ENCODE peak calls at places on chromosomes 4 and X, in four cellular contexts. R, S, A and O are unnamed samples.

GRCh38 chrX:135596495-135596894 is 76.0 kb downstream of the INTS6L start:
- DNase-seq in R (peak), S (peak), A (peak), O (peak)

GRCh38 chrX:129091097-129091496 is 432.2 kb downstream of the SMARCA1 start:
- DNase-seq in R (no peak), S (no peak), A (no peak), O (peak)

GRCh38 chrX:137058339-137059127 is 24.7 kb upstream of the GPR101 start:
- DNase-seq in R (no peak), S (no peak), A (no peak), O (no peak)

GRCh38 chrX:77444075-77444474 is 3.1 kb upstream of the FGF16 start:
- DNase-seq in R (no peak), S (no peak), A (no peak), O (no peak)

GRCh38 chr4:7241587-7242125 is 49.3 kb downstream of the SORCS2 start:
- DNase-seq in R (no peak), S (no peak), A (no peak), O (no peak)

GRCh38 chrX:137313627-137314026 is 252.3 kb upstream of the ZIC3 start:
- DNase-seq in R (no peak), S (no peak), A (no peak), O (no peak)

GRCh38 chr4:106659386-106659785 is 290.8 kb upstream of the GIMD1 start:
- DNase-seq in R (peak), S (peak), A (peak), O (no peak)

GRCh38 chrX:724256-724655 is 93.7 kb downstream of the SHOX start:
- DNase-seq in R (no peak), S (no peak), A (no peak), O (no peak)

GRCh38 chr4:181008164-181008563 is 1235.0 kb upstream of the TENM3 start:
- DNase-seq in R (peak), S (peak), A (no peak), O (no peak)

GRCh38 chr4:89438102-89438831 is 130.7 kb upstream of the GPRIN3 start:
- DNase-seq in R (peak), S (peak), A (peak), O (peak)

GRCh38 chrX:88990882-88991582 is 244.0 kb downstream of the CPXCR1 start:
- DNase-seq in R (no peak), S (no peak), A (no peak), O (no peak)

GRCh38 chr4:127143460-127144190 is 489.1 kb upstream of the INTU start:
- DNase-seq in R (peak), S (no peak), A (peak), O (no peak)

GRCh38 chrX:115560978-115561604 is at the start of gene PLS3:
- DNase-seq in R (peak), S (peak), A (peak), O (peak)

GRCh38 chr4:52996261-52997131 is 134.4 kb downstream of the RASL11B start:
- DNase-seq in R (peak), S (no peak), A (peak), O (no peak)

GRCh38 chr4:138223191-138223910 is 18.8 kb downstream of the SLC7A11 start:
- DNase-seq in R (no peak), S (no peak), A (no peak), O (no peak)

GRCh38 chr4:105896461-105896939 is 1.2 kb downstream of the NPNT start:
- DNase-seq in R (no peak), S (no peak), A (no peak), O (peak)

GRCh38 chr4:109406337-109406931 is 27.2 kb upstream of the SEC24B start:
- DNase-seq in R (peak), S (peak), A (peak), O (no peak)

GRCh38 chr4:111905511-111905910 is 239.7 kb upstream of the FAM241A start:
- DNase-seq in R (no peak), S (no peak), A (no peak), O (no peak)

GRCh38 chr4:55356991-55357461 is 11.0 kb downstream of the SRD5A3 start:
- DNase-seq in R (peak), S (no peak), A (peak), O (no peak)

DNA sequence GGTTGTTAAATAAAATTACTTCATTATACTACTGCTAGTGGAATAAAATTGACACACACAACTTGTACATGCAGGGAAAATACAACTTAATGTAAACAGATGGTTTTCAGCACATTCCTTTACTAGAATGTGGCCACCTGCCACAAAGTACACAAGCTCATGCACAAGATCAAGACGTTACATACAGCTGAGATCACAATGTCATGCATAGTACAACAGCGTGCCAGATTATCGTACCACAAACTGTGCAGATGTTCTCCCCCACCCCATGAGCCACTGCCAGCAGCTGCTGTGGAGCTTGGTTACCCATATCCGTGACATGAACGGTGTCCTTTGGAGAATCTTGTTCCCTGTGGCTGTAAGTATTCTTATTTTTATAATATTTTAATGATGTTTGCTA is 27.7 kb downstream of the FBXO8 start:
- DNase-seq in R (peak), S (no peak), A (peak), O (no peak)
- H3K4me3 ChIP-seq in R (no peak), S (no peak), A (no peak), O (no peak)

GRCh38 chr4:156620786-156621185 is 350.8 kb downstream of the PDGFC start:
- DNase-seq in R (no peak), S (no peak), A (no peak), O (no peak)

GRCh38 chr4:156614536-156614935 is 357.1 kb downstream of the PDGFC start:
- DNase-seq in R (no peak), S (no peak), A (no peak), O (no peak)

GRCh38 chr4:156623376-156623775 is 348.2 kb downstream of the PDGFC start:
- DNase-seq in R (no peak), S (no peak), A (no peak), O (no peak)

GRCh38 chr4:156615066-156615514 is 356.5 kb downstream of the PDGFC start:
- DNase-seq in R (peak), S (peak), A (peak), O (no peak)

DNA sequence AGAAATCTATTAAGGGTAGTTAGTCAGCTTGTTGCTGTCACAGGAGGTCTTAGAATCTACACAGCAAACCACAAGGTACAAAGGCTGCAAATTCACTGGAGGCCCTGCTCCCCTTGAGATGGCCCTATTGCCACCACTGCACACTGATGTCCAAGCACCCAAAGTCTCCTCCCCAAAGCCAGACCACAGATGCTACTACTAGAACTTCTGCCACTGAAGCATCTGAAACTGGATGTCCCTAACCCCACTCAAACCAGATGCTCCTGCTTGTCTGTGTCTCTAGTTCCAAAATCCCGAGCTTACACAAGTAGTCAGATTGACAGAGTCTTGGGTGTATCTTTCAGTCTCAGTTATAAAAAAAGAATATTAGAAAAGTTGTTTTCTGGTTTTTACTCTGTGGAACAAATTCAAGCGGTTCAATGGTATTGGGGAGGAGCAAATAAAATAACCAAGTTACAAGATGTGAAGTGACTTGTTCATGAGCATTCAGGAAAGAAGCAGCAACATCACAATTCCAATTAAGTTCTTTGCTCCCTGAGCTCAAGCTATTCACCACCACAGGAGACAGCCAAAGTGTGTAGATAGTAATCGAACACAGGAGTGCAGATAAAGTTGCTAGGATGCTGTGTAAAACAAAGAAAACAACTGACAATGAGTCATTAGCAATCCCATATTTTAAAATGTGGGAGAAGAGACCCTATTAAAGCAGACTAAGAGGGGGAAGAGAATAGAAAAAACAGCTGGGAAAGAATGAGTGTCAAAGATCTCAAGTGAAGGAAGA is 352.3 kb downstream of the PDGFC start:
- DNase-seq in R (no peak), S (no peak), A (no peak), O (no peak)
- H3K4me3 ChIP-seq in R (no peak), S (no peak), A (no peak), O (no peak)

DNA sequence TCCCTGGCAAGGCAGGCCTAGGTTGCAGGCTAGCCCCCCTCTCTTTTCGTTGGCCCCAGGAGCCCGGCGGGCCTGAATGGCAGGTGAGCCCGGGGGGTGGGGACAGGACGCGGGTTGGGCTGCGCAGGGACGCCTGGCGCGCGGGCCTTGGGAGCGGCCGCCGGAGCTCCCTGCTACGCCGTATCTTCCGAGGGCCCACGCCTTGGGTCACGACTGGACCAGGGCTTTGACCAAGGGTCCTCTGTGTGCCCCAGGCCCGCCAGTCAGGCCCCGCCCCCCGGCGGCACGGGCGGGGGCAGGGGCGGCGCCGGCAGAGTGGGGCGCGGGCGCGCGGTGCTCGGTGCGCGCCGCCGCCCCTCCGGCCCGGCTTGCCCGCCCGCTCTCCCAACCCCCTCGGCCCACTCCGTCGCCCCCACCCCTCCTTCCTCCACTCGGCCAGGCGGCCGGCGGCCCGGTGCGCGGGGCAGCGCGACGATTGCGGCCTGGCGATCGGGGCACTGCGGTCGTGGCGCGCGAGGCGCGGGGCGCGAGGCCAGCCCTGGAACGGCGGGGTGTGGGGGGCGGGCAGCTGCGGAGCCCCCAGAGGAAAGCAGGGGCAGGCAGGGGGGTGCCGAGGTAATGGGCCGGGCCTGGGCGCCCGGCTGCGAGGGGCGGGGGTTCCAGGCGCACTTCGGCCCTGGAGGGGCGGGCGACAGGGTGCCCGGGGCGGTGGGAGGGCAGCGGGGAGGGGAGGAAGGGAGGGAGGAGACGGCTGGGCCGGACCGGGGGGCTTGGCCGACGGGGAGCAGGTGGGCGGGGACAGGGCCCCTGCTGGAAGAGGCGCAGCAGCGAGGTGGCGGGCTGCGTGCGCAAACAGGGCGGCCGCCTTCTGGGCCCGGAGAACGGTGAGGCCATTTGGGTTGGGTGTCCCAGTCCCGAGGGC is at the start of gene PRRG3:
- DNase-seq in R (no peak), S (no peak), A (no peak), O (peak)
- H3K4me3 ChIP-seq in R (no peak), S (no peak), A (no peak), O (peak)

DNA sequence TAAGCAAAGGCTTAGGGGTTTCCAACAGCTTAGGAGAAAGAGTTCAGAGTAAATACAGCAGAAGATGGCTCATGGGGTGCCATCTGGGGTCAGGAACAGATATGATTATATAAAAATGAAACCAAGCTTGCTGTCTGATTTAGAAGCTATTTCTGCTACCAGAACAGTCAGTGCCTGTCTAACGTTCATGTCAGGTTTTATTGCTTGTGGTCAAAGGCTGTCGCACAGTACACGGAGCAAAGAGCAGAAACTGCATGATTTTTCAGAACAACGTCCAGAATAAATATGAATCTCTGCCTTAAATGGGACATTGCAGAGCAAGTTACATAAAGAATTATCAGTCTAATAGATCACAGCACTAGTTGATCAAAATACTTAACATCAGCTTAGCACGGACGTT is 17.3 kb downstream of the CETN2 start:
- DNase-seq in R (no peak), S (no peak), A (no peak), O (no peak)
- H3K4me3 ChIP-seq in R (no peak), S (no peak), A (no peak), O (no peak)

GRCh38 chr4:156774422-156774821 is 197.2 kb downstream of the PDGFC start:
- DNase-seq in R (peak), S (peak), A (peak), O (no peak)
- H3K4me3 ChIP-seq in R (no peak), S (peak), A (peak), O (no peak)

GRCh38 chr4:26197018-26197779 is 123.6 kb upstream of the RBPJ start:
- DNase-seq in R (peak), S (peak), A (peak), O (no peak)

GRCh38 chr4:26194764-26195163 is 126.0 kb upstream of the RBPJ start:
- DNase-seq in R (no peak), S (no peak), A (no peak), O (no peak)

GRCh38 chr4:26191353-26191752 is 129.5 kb upstream of the RBPJ start:
- DNase-seq in R (no peak), S (no peak), A (no peak), O (no peak)

GRCh38 chr4:26196567-26196966 is 124.2 kb upstream of the RBPJ start:
- DNase-seq in R (no peak), S (no peak), A (no peak), O (no peak)

DNA sequence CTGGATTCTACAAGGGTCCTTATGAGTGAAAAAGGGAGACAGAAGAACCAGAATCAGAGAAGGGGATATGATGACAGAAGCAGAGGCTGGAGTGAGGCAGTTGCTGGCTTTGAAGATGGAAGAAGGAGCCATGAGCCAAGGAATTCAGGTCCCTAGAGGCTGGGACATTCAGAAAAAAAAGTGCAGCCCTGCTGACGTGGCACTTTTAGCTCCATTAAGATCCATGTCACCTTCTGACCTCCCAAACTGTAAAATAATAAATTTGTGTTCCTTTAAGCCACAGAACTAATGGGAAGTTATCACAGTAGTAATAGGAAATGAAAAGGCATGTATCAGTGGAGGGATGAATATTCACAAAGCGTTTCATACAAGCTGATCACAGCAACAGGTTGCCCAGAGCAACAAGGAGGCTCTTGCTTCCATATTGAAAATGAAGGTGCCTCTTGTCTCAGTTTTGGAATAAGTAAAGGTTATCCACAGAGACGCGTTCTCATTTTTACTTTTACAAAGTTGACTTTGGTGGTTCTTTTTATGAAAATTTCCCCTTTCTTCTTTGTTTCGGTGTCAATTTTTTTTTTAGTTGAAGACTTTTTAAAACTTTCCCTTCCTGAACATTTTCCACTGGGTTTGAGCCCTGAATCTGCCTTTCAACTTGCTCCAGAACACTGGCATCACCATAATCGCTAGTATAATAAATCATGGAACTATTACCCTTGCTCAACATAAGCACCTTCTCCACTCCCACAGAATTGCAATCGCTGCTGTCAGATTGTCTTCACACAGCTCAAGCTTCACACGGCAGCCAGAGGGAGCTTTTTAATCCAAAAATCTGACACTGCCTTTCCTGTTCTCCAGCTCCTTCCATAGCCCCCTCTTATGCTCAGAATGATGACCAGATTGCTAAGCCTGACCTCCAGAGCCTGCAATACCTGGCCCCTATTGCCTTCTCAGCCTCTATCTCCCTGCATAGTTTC is 127.6 kb upstream of the RBPJ start:
- DNase-seq in R (no peak), S (no peak), A (no peak), O (no peak)
- H3K4me3 ChIP-seq in R (no peak), S (no peak), A (no peak), O (no peak)

GRCh38 chr4:168540086-168540864 is 43.4 kb downstream of the PALLD start:
- DNase-seq in R (peak), S (no peak), A (peak), O (no peak)
- H3K4me3 ChIP-seq in R (peak), S (no peak), A (peak), O (no peak)

GRCh38 chr4:70997068-70997467 is 3.6 kb downstream of the DCK start:
- DNase-seq in R (no peak), S (no peak), A (no peak), O (no peak)
- H3K4me3 ChIP-seq in R (no peak), S (no peak), A (no peak), O (no peak)